ENCODE peak calls at places on chromosome 22, in eight cellular contexts. I is A549; D is lower leg skin; R is naive thymus-derived CD4-positive, alpha-beta T cell; F is astrocyte; J is K562; S is GM12865; M is thoracic aorta. T is an unnamed sample.

GRCh38 chr22:44438481-44439131 is 59.4 kb downstream of the RTL6 start:
- DNase-seq in S (no peak), M (no peak), I (no peak), J (no peak), D (peak), F (no peak), R (no peak), T (no peak)

GRCh38 chr22:36211237-36211881 is 9.8 kb upstream of the APOL4 start:
- DNase-seq in F (peak), M (no peak), J (peak), S (peak), R (no peak), D (no peak), I (no peak), T (no peak)

GRCh38 chr22:47192106-47192650 is 429.7 kb downstream of the TBC1D22A start:
- DNase-seq in I (no peak), M (no peak), D (peak), S (no peak), R (no peak), F (no peak), J (no peak), T (peak)

GRCh38 chr22:26172389-26172990 is 3.2 kb downstream of the SEZ6L start:
- DNase-seq in J (peak), S (peak), D (no peak), R (no peak), M (no peak), I (peak), F (no peak), T (peak)

GRCh38 chr22:32528984-32529982 is 54.7 kb downstream of the FBXO7 start:
- DNase-seq in I (peak), F (peak), J (peak), S (peak), M (peak), D (peak), R (peak), T (peak)

GRCh38 chr22:20206709-20207215 is 55.9 kb upstream of the CCDC188 start:
- DNase-seq in D (no peak), R (no peak), I (no peak), S (no peak), F (no peak), J (peak), M (no peak), T (no peak)

GRCh38 chr22:36586250-36586649 is 57.3 kb upstream of the EIF3D start:
- DNase-seq in R (no peak), J (no peak), S (no peak), D (no peak), F (no peak), M (no peak), I (no peak), T (no peak)

GRCh38 chr22:33983558-33983957 is 63.3 kb upstream of the LARGE1 start:
- DNase-seq in D (no peak), R (no peak), M (no peak), I (no peak), S (no peak), J (no peak), F (no peak), T (no peak)

GRCh38 chr22:39177456-39177775 is 24.9 kb upstream of the CBX7 start:
- DNase-seq in D (peak), I (no peak), M (no peak), R (no peak), J (no peak), F (no peak), S (no peak), T (no peak)

GRCh38 chr22:30252411-30253204 is 6.0 kb upstream of the LIF start:
- DNase-seq in F (no peak), J (no peak), I (no peak), M (no peak), D (peak), S (no peak), R (no peak), T (peak)

GRCh38 chr22:25098445-25099081 is 101.1 kb upstream of the CRYBB3 start:
- DNase-seq in M (no peak), S (no peak), J (no peak), R (no peak), I (no peak), F (no peak), D (no peak), T (peak)

GRCh38 chr22:38724176-38724575 is 18.4 kb downstream of the GTPBP1 start:
- DNase-seq in I (no peak), M (no peak), F (no peak), D (no peak), S (no peak), J (no peak), R (no peak), T (no peak)

GRCh38 chr22:37178350-37179125 is 9.5 kb downstream of the C1QTNF6 start:
- DNase-seq in M (no peak), D (peak), S (no peak), R (no peak), F (no peak), J (no peak), I (no peak), T (peak)

DNA sequence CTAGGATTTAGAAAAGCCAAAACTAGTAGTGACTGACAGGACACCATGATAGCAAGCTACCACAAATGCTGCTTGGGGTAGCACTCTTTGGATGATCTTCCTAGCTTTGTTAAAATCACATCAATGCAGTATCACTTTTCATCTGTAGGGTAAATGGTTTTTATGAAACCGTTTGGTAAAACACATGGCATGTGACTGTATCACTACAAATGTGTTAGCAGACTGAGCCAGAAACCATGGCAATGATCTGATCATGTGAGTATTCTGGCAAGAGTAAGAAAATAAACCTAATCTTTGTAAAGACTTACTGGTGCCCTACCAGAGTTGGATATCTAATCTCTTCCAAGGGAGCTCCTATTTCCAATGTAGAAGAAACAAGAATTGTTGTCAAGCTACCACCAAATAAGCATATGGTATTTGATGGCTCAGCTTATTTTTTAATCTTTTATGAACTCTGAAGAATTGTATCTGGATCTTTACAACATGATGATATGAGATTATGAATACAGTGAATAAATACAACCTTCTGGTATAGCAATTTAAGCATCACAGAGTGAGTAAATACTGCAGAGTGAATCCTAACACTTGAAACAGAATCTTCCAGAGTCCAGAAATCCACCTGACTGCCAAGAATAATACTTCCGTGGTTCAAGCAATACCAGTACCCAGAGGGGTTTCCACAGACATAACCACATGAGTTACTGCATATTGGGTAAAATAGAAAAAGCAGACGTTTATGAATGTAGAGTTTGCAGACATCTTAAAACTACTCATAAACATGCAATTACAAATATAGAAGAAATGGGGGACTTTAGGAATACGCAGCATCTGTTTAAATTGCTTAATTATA is 238.9 kb downstream of the TTC28 start:
- DNase-seq in F (peak), M (no peak), R (no peak), D (no peak), S (no peak), J (no peak), I (no peak), T (no peak)
- H3K4me3 ChIP-seq in F (no peak), M (peak), R (no peak), D (no peak), S (no peak), J (no peak), I (no peak), T (no peak)

DNA sequence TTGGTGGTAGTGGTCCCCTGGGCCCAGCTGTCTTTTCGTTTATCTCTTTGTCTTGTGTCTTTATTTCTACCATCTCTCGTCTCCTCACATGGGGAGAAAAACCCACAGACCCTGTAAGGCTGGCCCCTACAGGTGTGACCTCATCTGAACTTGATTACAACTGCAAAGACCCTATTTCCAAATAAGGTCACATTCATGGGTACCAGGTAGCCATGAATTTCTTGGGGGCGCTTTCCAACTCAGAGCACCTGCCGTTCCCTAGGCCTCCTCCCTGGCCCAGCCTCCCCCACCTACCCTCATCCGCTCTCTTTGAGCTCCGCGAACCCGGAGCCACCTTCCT is 14.0 kb upstream of the RRP7A start:
- DNase-seq in I (no peak), J (no peak), M (no peak), D (no peak), R (no peak), F (no peak), S (no peak), T (peak)
- H3K4me3 ChIP-seq in I (no peak), J (no peak), M (no peak), D (no peak), R (peak), F (no peak), S (peak), T (no peak)

GRCh38 chr22:40276877-40277823 is 69.2 kb upstream of the ADSL start:
- DNase-seq in J (no peak), I (no peak), D (no peak), M (no peak), S (no peak), R (no peak), F (peak), T (no peak)
- H3K4me3 ChIP-seq in J (no peak), I (no peak), D (no peak), M (peak), S (peak), R (peak), F (peak), T (no peak)

GRCh38 chr22:49788492-49788891 is 39.2 kb downstream of the BRD1 start:
- DNase-seq in I (no peak), S (no peak), M (no peak), R (no peak), D (peak), F (no peak), J (no peak), T (peak)

GRCh38 chr22:49786976-49787843 is 40.5 kb downstream of the BRD1 start:
- DNase-seq in J (no peak), F (no peak), M (no peak), D (no peak), R (no peak), S (no peak), I (no peak), T (peak)

GRCh38 chr22:49789289-49790141 is 38.2 kb downstream of the BRD1 start:
- DNase-seq in S (no peak), F (no peak), D (no peak), R (peak), M (no peak), I (no peak), J (no peak), T (peak)

GRCh38 chr22:49785841-49786451 is 41.7 kb downstream of the BRD1 start:
- DNase-seq in J (peak), R (no peak), F (no peak), I (no peak), D (no peak), M (no peak), S (no peak), T (peak)

DNA sequence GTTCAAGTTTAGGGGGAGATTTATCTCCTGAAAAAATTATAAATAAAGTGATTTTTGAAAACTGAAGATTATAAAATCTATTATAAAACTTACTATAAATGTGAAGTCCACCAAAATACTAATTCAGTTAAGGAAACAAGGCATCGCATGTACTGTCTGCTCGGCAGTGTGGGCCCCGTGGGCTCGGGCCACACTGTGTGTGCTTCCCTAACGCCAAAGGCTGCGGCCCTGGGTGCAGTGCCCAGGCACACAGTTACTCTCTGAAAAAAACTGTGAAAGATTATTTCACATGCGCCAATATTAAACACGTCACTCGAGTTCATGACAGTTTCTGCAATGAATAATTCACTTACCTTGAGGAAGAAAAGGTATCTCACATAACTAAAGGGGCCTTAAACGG is 39.8 kb downstream of the BRD1 start:
- DNase-seq in F (no peak), M (no peak), R (no peak), I (no peak), J (no peak), S (no peak), D (no peak), T (no peak)
- H3K4me3 ChIP-seq in F (no peak), M (no peak), R (no peak), I (no peak), J (no peak), S (no peak), D (no peak), T (no peak)

GRCh38 chr22:18110194-18110943 is at the start of gene TUBA8:
- DNase-seq in J (no peak), F (peak), I (no peak), R (no peak), M (peak), S (peak), D (peak), T (peak)

GRCh38 chr22:18111759-18112330 is 1.2 kb downstream of the TUBA8 start:
- DNase-seq in J (no peak), M (no peak), S (no peak), F (no peak), I (no peak), D (no peak), R (no peak), T (peak)

GRCh38 chr22:18108187-18108586 is 2.4 kb upstream of the TUBA8 start:
- DNase-seq in I (no peak), J (no peak), F (no peak), M (no peak), R (no peak), D (no peak), S (no peak), T (no peak)

GRCh38 chr22:18110944-18111758 is 542 bp downstream of the TUBA8 start:
- DNase-seq in M (no peak), J (no peak), D (no peak), I (no peak), S (no peak), R (no peak), F (no peak), T (peak)

DNA sequence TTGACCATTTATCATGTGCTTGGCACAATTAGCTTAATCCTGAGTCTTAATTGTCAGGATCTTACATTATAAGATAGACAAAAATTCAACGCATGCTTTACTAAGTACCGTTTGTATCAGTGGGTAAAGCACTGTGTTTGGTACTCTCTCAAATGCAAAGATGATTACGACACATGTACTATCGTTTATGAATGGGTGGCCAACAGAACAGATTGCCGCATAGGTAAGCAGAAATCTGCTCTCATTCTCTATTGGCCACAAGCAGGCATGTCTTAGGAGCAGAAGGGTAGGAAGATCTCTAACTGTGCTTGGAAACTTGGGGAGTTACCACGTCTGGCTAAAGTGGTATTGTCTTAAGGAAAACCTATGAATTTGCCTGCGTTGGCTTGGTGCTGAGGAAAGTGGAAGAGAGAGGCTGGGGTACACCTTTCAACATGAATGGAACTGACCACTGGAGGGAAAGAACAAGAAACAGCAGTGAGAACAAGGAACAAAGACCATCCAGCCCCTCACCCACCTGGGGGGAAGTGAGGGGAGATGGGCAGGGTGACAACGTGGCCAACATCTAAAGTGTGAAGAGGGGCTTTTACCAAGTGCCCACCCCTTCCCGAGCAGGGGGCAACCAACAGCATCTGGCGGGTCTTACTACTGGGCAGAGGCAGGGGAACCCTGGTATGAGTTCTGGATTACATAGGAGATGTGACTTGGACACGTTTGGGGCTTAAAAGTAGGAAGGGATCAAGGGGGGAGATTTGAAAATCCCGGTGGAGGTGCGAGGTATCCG is 1.0 kb upstream of the TUBA8 start:
- DNase-seq in R (no peak), I (no peak), J (no peak), D (no peak), M (no peak), S (peak), F (no peak), T (peak)
- H3K4me3 ChIP-seq in R (no peak), I (no peak), J (no peak), D (no peak), M (peak), S (peak), F (no peak), T (peak)

GRCh38 chr22:23183107-23183698 is 2.9 kb downstream of the BCR start:
- DNase-seq in S (no peak), J (peak), F (peak), R (no peak), I (no peak), D (no peak), M (no peak), T (peak)
- H3K4me3 ChIP-seq in S (peak), J (peak), F (peak), R (peak), I (peak), D (peak), M (peak), T (peak)

DNA sequence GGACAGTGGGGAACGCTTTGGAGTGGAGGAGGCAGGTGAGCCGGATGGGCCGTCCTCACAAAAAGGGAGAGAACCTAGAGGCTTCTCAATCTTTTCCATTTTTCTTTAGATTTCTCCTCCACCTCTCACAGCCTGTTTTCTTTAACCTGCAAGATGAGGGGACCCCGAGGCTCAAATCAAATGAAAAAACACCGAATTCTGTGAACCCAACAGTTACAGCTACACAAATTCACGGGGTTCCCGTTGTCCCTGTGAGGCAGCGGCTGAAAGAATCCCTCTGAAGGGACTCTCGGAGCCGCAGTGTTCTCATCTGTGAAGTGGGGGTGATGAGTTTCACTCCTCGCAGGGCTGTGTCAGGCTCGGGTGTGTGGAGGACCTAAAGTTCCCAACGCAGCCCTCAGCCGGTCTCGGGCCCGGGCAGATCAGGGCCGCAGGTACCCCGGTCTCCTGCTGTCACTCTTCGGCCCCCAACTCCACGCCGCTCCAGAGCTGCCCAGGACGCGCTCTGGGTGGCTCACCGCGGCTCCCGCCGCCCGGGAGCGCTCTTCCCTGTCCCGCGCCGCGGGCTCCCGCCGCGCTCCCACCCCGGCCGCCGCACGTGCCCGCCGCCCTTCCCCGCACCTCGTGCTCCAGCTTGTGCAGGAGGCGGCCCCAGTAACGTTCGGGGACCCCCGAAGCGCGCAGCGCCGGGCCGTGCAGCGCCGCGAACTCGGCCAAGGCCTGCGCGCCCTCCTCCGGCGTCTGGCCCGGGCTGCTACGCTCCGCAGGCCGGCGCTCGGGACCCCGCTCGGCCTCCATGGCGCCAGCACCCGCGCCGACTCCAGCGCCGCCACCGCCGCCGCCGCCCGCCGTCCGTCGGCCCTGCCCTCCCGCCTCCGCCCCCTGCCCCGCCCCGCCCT is at the start of gene TTLL12:
- DNase-seq in I (peak), D (no peak), M (no peak), R (peak), J (peak), S (peak), F (no peak), T (peak)
- H3K4me3 ChIP-seq in I (peak), D (peak), M (peak), R (peak), J (peak), S (peak), F (peak), T (peak)

GRCh38 chr22:23026777-23027176 is 43.5 kb upstream of the GNAZ start:
- DNase-seq in F (no peak), R (no peak), I (no peak), J (no peak), S (no peak), D (no peak), M (no peak), T (no peak)
- H3K4me3 ChIP-seq in F (no peak), R (no peak), I (no peak), J (no peak), S (no peak), D (no peak), M (no peak), T (no peak)

GRCh38 chr22:27801197-27801615 is 350 bp downstream of the MN1 start:
- DNase-seq in I (peak), F (no peak), M (no peak), S (peak), J (peak), D (no peak), R (no peak), T (peak)

GRCh38 chr22:27804016-27804415 is 2.5 kb upstream of the MN1 start:
- DNase-seq in J (no peak), R (no peak), M (no peak), S (no peak), D (no peak), I (no peak), F (no peak), T (no peak)

GRCh38 chr22:27800250-27801131 is 1.1 kb downstream of the MN1 start:
- DNase-seq in F (no peak), R (no peak), I (no peak), M (no peak), D (no peak), J (no peak), S (no peak), T (peak)

GRCh38 chr22:27801616-27802388 is at the start of gene MN1:
- DNase-seq in J (no peak), I (peak), M (no peak), S (peak), D (no peak), F (no peak), R (peak), T (peak)

GRCh38 chr22:27802389-27803079 is 978 bp upstream of the MN1 start:
- DNase-seq in R (no peak), M (no peak), J (no peak), I (no peak), F (no peak), S (no peak), D (no peak), T (peak)
- H3K4me3 ChIP-seq in R (peak), M (peak), J (no peak), I (peak), F (peak), S (no peak), D (peak), T (peak)

T was measured in H7.